ENCODE peak calls at places on chromosome X, in nine cellular contexts. One of them, this sample, is unnamed.

GRCh38 chrX:86047174-86047991 is at the start of gene CHM:
- DNase-seq in epithelial cell of proximal tubule: peak; percentile 55
- DNase-seq in effector memory CD4-positive, alpha-beta T cell: peak; percentile 56
- DNase-seq in lower leg skin: peak; percentile 90
- DNase-seq in A549: peak; percentile 75
- DNase-seq in H7: peak; percentile 46
- DNase-seq in GM23338: peak; percentile 81
- DNase-seq in naive thymus-derived CD4-positive, alpha-beta T cell: peak; percentile 74
- DNase-seq in AG10803: peak; percentile 72
- DNase-seq in this sample: peak; percentile 28

GRCh38 chrX:1720826-1721225 is 106.0 kb downstream of the ASMT start:
- DNase-seq in GM23338: no peak
- DNase-seq in epithelial cell of proximal tubule: no peak
- DNase-seq in AG10803: peak; percentile 22
- DNase-seq in A549: no peak
- DNase-seq in effector memory CD4-positive, alpha-beta T cell: no peak
- DNase-seq in H7: no peak
- DNase-seq in lower leg skin: no peak
- DNase-seq in naive thymus-derived CD4-positive, alpha-beta T cell: no peak
- DNase-seq in this sample: no peak

GRCh38 chrX:74248889-74249288 is 55.1 kb upstream of the ZCCHC13 start:
- DNase-seq in effector memory CD4-positive, alpha-beta T cell: no peak
- DNase-seq in lower leg skin: no peak
- DNase-seq in AG10803: peak; percentile 8
- DNase-seq in naive thymus-derived CD4-positive, alpha-beta T cell: no peak
- DNase-seq in A549: no peak
- DNase-seq in epithelial cell of proximal tubule: no peak
- DNase-seq in GM23338: peak; percentile 67
- DNase-seq in H7: peak; percentile 54
- DNase-seq in this sample: no peak

GRCh38 chrX:150736478-150736877 is 43.3 kb downstream of the MTMR1 start:
- DNase-seq in H7: no peak
- DNase-seq in lower leg skin: no peak
- DNase-seq in A549: no peak
- DNase-seq in effector memory CD4-positive, alpha-beta T cell: no peak
- DNase-seq in epithelial cell of proximal tubule: no peak
- DNase-seq in naive thymus-derived CD4-positive, alpha-beta T cell: no peak
- DNase-seq in AG10803: no peak
- DNase-seq in GM23338: no peak
- DNase-seq in this sample: no peak

GRCh38 chrX:3346436-3347329 is at the start of gene MXRA5:
- DNase-seq in GM23338: peak; percentile 46
- DNase-seq in epithelial cell of proximal tubule: no peak
- DNase-seq in naive thymus-derived CD4-positive, alpha-beta T cell: no peak
- DNase-seq in A549: no peak
- DNase-seq in AG10803: peak; percentile 69
- DNase-seq in lower leg skin: no peak
- DNase-seq in effector memory CD4-positive, alpha-beta T cell: no peak
- DNase-seq in H7: peak; percentile 69
- DNase-seq in this sample: no peak

GRCh38 chrX:8424941-8425340 is 39.7 kb upstream of the VCX3B start:
- DNase-seq in naive thymus-derived CD4-positive, alpha-beta T cell: no peak
- DNase-seq in GM23338: no peak
- DNase-seq in lower leg skin: no peak
- DNase-seq in H7: no peak
- DNase-seq in epithelial cell of proximal tubule: no peak
- DNase-seq in A549: no peak
- DNase-seq in effector memory CD4-positive, alpha-beta T cell: no peak
- DNase-seq in AG10803: no peak
- DNase-seq in this sample: no peak

GRCh38 chrX:10634681-10635161 is 14.3 kb upstream of the MID1 start:
- DNase-seq in AG10803: peak; percentile 71
- DNase-seq in GM23338: no peak
- DNase-seq in A549: peak; percentile 71
- DNase-seq in effector memory CD4-positive, alpha-beta T cell: no peak
- DNase-seq in H7: no peak
- DNase-seq in epithelial cell of proximal tubule: peak; percentile 35
- DNase-seq in lower leg skin: no peak
- DNase-seq in naive thymus-derived CD4-positive, alpha-beta T cell: no peak
- DNase-seq in this sample: peak; percentile 89

GRCh38 chrX:109732319-109732779 is 708 bp downstream of the ACSL4 start:
- DNase-seq in A549: peak; percentile 9
- DNase-seq in naive thymus-derived CD4-positive, alpha-beta T cell: peak; percentile 6
- DNase-seq in GM23338: peak; percentile 22
- DNase-seq in lower leg skin: no peak
- DNase-seq in effector memory CD4-positive, alpha-beta T cell: no peak
- DNase-seq in AG10803: peak; percentile 36
- DNase-seq in H7: no peak
- DNase-seq in epithelial cell of proximal tubule: no peak
- DNase-seq in this sample: no peak

DNA sequence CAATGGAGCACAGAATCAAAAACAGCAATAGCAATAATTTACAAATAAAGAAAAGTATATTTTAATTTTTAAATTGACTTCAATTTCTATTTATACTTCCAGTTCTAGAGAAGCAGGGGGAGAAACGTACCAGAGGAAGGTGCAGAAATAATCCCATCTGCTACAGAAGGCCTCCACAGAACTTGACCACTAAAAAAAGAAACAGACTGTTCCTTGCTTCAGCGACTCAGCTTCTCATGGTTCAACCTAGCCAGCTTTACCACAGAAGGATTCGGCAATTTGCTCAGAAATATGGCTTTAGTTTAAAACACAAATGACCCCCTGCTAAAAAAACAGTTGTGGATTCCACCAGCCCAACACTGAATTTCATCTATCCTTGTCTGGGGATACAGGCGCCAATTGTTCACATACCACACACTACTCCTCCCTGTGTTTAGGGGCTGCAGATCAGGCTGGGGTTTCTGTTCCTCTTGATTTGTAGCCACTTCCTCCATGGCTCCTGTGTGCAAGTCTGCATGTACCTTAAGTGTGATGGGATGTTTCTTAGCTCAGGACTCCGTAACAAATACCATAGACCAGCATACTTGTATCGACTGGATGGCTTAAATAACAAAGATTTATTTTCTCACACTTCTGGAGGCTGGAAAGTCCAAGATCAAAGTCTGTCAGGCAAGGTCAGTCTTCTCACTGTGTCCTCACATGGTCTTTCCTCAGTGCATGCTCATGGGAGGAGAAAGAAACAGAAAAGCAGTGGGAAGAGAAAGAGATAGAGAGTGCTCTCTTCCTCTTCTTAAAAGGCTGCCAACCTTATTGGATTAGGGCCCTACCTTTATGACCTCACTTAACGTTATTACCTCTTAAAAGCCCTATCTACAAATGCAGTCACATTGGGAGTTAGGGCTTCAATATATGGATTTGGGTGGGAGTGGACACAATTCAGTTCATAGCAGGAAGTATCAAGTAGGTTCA is 79.1 kb downstream of the AMOT start:
- DNase-seq in lower leg skin: no peak
- DNase-seq in GM23338: no peak
- DNase-seq in AG10803: no peak
- DNase-seq in epithelial cell of proximal tubule: no peak
- DNase-seq in H7: no peak
- DNase-seq in naive thymus-derived CD4-positive, alpha-beta T cell: no peak
- DNase-seq in effector memory CD4-positive, alpha-beta T cell: no peak
- DNase-seq in A549: no peak
- DNase-seq in this sample: no peak
- H3K4me3 ChIP-seq in lower leg skin: no peak overlapping the region
- H3K4me3 ChIP-seq in GM23338: no peak overlapping the region
- H3K4me3 ChIP-seq in AG10803: no peak overlapping the region
- H3K4me3 ChIP-seq in epithelial cell of proximal tubule: no peak overlapping the region
- H3K4me3 ChIP-seq in H7: no peak overlapping the region
- H3K4me3 ChIP-seq in naive thymus-derived CD4-positive, alpha-beta T cell: no peak overlapping the region
- H3K4me3 ChIP-seq in effector memory CD4-positive, alpha-beta T cell: no peak overlapping the region
- H3K4me3 ChIP-seq in A549: no peak overlapping the region
- H3K4me3 ChIP-seq in this sample: no peak overlapping the region

GRCh38 chrX:7111518-7111917 is 36.0 kb upstream of the STS start:
- DNase-seq in GM23338: no peak
- DNase-seq in lower leg skin: no peak
- DNase-seq in naive thymus-derived CD4-positive, alpha-beta T cell: no peak
- DNase-seq in AG10803: no peak
- DNase-seq in effector memory CD4-positive, alpha-beta T cell: no peak
- DNase-seq in H7: no peak
- DNase-seq in epithelial cell of proximal tubule: no peak
- DNase-seq in A549: no peak
- DNase-seq in this sample: no peak

GRCh38 chrX:7110821-7111276 is 36.7 kb upstream of the STS start:
- DNase-seq in AG10803: no peak
- DNase-seq in lower leg skin: no peak
- DNase-seq in epithelial cell of proximal tubule: no peak
- DNase-seq in effector memory CD4-positive, alpha-beta T cell: no peak
- DNase-seq in GM23338: no peak
- DNase-seq in H7: no peak
- DNase-seq in A549: no peak
- DNase-seq in naive thymus-derived CD4-positive, alpha-beta T cell: no peak
- DNase-seq in this sample: no peak

GRCh38 chrX:7108995-7109634 is 38.4 kb upstream of the STS start:
- DNase-seq in GM23338: no peak
- DNase-seq in effector memory CD4-positive, alpha-beta T cell: no peak
- DNase-seq in naive thymus-derived CD4-positive, alpha-beta T cell: no peak
- DNase-seq in lower leg skin: no peak
- DNase-seq in epithelial cell of proximal tubule: no peak
- DNase-seq in H7: no peak
- DNase-seq in AG10803: no peak
- DNase-seq in A549: no peak
- DNase-seq in this sample: no peak

GRCh38 chrX:7112071-7112470 is 35.4 kb upstream of the STS start:
- DNase-seq in A549: no peak
- DNase-seq in effector memory CD4-positive, alpha-beta T cell: no peak
- DNase-seq in naive thymus-derived CD4-positive, alpha-beta T cell: no peak
- DNase-seq in GM23338: no peak
- DNase-seq in H7: no peak
- DNase-seq in AG10803: no peak
- DNase-seq in epithelial cell of proximal tubule: no peak
- DNase-seq in lower leg skin: no peak
- DNase-seq in this sample: no peak

DNA sequence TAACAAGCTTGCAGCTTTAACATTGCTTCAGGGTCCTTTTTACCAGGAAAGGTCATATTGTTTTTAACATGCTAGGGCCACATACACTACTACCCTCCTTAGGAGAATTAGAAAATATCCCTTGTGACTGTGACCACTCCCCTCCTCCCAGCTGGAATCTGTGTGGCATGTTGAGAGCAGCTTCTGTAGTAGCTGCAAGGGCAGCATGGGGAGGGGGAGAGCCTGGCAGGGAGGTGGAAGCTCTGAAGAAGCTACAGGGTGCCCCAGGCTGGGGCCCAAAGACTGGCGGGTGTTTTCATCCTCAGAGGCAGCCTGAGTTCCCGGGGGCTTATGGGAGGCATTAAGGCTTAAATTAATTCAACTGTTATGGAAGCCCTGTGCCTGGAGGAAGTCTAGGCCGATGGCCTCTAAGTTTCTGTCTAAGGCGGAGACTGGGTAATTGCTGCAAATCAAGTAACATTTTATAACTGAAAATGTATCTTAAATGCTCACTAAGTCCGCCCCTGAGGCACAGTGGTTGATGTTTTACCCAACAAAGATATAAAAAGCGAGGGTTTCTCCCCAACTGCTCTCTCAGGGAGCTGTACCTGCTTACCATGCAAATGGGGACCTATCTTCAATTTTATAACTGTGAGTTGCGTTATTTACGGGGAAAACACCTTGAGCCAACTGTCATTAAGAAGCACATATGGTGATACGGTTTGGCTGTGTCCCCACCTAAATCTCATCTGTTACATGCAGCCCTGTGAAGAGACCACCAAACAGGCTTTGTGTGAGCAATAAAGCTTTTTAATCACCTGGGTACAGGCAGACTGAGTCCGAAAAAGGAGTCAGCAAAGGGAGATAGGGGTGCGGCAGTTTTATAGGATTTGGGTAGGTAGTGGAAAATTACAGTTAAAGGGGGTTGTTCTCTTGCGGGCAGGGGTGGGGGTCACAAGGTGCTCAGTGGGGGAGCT is 37.4 kb upstream of the STS start:
- DNase-seq in A549: no peak
- DNase-seq in effector memory CD4-positive, alpha-beta T cell: no peak
- DNase-seq in GM23338: no peak
- DNase-seq in lower leg skin: no peak
- DNase-seq in AG10803: no peak
- DNase-seq in naive thymus-derived CD4-positive, alpha-beta T cell: no peak
- DNase-seq in epithelial cell of proximal tubule: no peak
- DNase-seq in H7: peak; percentile 49
- DNase-seq in this sample: no peak
- H3K4me3 ChIP-seq in A549: no peak overlapping the region
- H3K4me3 ChIP-seq in effector memory CD4-positive, alpha-beta T cell: no peak overlapping the region
- H3K4me3 ChIP-seq in GM23338: no peak overlapping the region
- H3K4me3 ChIP-seq in lower leg skin: no peak overlapping the region
- H3K4me3 ChIP-seq in AG10803: no peak overlapping the region
- H3K4me3 ChIP-seq in naive thymus-derived CD4-positive, alpha-beta T cell: no peak overlapping the region
- H3K4me3 ChIP-seq in epithelial cell of proximal tubule: no peak overlapping the region
- H3K4me3 ChIP-seq in H7: no peak overlapping the region
- H3K4me3 ChIP-seq in this sample: no peak overlapping the region

DNA sequence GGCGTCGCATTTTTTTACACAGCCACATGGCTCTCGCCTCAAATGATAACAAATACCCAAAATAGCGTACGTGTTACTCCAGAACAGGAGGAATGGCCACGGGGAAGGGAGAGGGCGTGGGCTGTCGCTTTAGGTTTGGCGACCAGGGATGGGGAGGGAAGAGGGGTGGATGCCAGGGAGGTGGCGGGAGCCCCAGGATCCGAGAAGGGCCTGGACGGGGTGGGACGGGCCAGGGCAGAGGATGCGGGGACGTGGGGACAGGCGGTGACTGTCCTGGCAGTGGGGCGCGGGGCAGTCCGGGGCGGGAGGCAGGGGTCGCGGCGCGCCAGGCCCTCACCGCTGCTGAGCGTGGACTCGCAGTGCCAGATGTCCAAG is 631 bp downstream of the TMEM47 start:
- DNase-seq in AG10803: no peak
- DNase-seq in H7: peak; percentile 30
- DNase-seq in A549: no peak
- DNase-seq in epithelial cell of proximal tubule: no peak
- DNase-seq in GM23338: no peak
- DNase-seq in naive thymus-derived CD4-positive, alpha-beta T cell: no peak
- DNase-seq in effector memory CD4-positive, alpha-beta T cell: no peak
- DNase-seq in lower leg skin: peak; percentile 84
- DNase-seq in this sample: no peak
- H3K4me3 ChIP-seq in AG10803: peak overlapping the region; percentile 80
- H3K4me3 ChIP-seq in H7: peak overlapping the region; percentile 66
- H3K4me3 ChIP-seq in A549: peak overlapping the region; percentile 62
- H3K4me3 ChIP-seq in epithelial cell of proximal tubule: peak overlapping the region; percentile 73
- H3K4me3 ChIP-seq in GM23338: peak overlapping the region; percentile 78
- H3K4me3 ChIP-seq in naive thymus-derived CD4-positive, alpha-beta T cell: no peak overlapping the region
- H3K4me3 ChIP-seq in effector memory CD4-positive, alpha-beta T cell: no peak overlapping the region
- H3K4me3 ChIP-seq in lower leg skin: peak overlapping the region; percentile 42
- H3K4me3 ChIP-seq in this sample: no peak overlapping the region

DNA sequence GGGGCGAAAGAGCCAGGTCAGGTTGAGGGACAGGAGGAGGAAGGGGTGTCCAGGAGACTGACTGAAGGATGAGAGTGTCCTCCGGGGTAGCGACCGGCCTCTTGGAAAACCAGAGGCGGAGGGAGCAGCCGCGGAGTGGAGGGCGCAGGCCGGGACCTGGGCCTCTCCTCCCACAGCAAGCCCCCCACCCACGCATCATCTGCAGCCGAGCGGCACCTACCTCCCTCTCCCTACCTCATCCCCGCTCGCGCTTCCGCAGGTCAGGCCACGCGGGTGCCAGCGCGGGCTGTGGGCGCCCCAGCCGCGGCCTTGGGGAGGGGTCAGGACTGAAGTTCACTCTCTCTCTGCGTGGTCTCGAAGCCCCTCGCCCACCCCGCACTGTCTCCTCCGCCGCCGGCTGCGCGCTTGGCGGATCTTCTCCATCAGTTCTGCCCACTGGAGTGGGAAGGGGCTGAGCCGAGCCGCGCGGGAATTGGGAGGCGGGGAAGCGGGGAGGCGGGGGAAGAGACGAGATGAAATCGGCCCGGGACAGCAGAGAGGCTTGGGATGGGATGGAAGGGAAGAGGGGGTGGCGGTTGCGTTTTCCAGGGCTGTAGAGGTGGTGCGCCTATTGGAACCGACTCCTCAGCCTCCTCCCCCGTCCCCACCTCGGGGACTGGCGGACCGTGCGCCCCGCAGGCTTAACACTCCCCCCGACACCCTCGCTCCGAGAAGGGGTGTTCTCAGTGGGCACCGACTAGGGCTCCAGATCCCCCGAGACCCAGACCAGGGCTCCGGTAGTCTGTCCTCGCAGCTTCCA is 1.8 kb downstream of the NLGN4X start:
- DNase-seq in lower leg skin: no peak
- DNase-seq in A549: no peak
- DNase-seq in epithelial cell of proximal tubule: no peak
- DNase-seq in H7: peak; percentile 75
- DNase-seq in effector memory CD4-positive, alpha-beta T cell: no peak
- DNase-seq in GM23338: peak; percentile 33
- DNase-seq in AG10803: no peak
- DNase-seq in naive thymus-derived CD4-positive, alpha-beta T cell: no peak
- DNase-seq in this sample: no peak
- H3K4me3 ChIP-seq in lower leg skin: no peak overlapping the region
- H3K4me3 ChIP-seq in A549: peak overlapping the region; percentile 38
- H3K4me3 ChIP-seq in epithelial cell of proximal tubule: peak overlapping the region; percentile 52
- H3K4me3 ChIP-seq in H7: peak overlapping the region; percentile 94
- H3K4me3 ChIP-seq in effector memory CD4-positive, alpha-beta T cell: no peak overlapping the region
- H3K4me3 ChIP-seq in GM23338: peak overlapping the region; percentile 81
- H3K4me3 ChIP-seq in AG10803: no peak overlapping the region
- H3K4me3 ChIP-seq in naive thymus-derived CD4-positive, alpha-beta T cell: no peak overlapping the region
- H3K4me3 ChIP-seq in this sample: peak overlapping the region; percentile 46